ENCODE peak calls at places on chromosomes 3 and 15, in ten cellular contexts. K is HFF-Myc, J is GM13977, M is psoas muscle, Y is SK-MEL-5, S is amniotic epithelial cell, A is progenitor cell of endocrine pancreas, N is EL, D is H9, Q is mammary epithelial cell. H is an unnamed sample.

GRCh38 chr15:45179221-45179985 is 8.4 kb downstream of the SHF start:
- DNase-seq in J (peak), S (no peak), M (no peak), A (no peak), K (no peak), Y (peak), D (peak), N (peak), Q (peak), H (no peak)

GRCh38 chr3:125958511-125959316 is 10.3 kb upstream of the ROPN1B start:
- DNase-seq in A (no peak), J (no peak), N (no peak), M (peak), S (no peak), Y (no peak), K (no peak), Q (no peak), D (peak), H (no peak)

GRCh38 chr3:149954812-149955211 is 15.9 kb downstream of the PFN2 start:
- DNase-seq in S (no peak), Q (no peak), D (no peak), K (no peak), N (no peak), A (no peak), M (no peak), Y (no peak), J (no peak), H (no peak)

GRCh38 chr15:90956551-90957104 is 1.9 kb downstream of the RCCD1 start:
- DNase-seq in Q (peak), Y (peak), K (peak), A (peak), D (peak), J (peak), S (peak), M (peak), N (peak), H (peak)

GRCh38 chr3:34247401-34247800 is 449.0 kb downstream of the PDCD6IP start:
- DNase-seq in A (no peak), D (no peak), M (no peak), N (no peak), K (no peak), J (no peak), S (no peak), Y (no peak), Q (no peak), H (no peak)

GRCh38 chr3:3665546-3665945 is 133.7 kb upstream of the LRRN1 start:
- DNase-seq in S (no peak), Y (no peak), Q (no peak), J (no peak), A (no peak), K (no peak), D (no peak), N (no peak), M (no peak), H (no peak)

GRCh38 chr3:194283218-194284006 is 67.7 kb downstream of the CPN2 start:
- DNase-seq in M (no peak), J (no peak), S (no peak), A (no peak), Y (no peak), Q (no peak), N (no peak), D (peak), K (no peak), H (no peak)

GRCh38 chr3:42032693-42033349 is 58.3 kb upstream of the TRAK1 start:
- DNase-seq in J (no peak), D (no peak), Y (no peak), K (no peak), A (no peak), M (peak), Q (peak), N (peak), S (peak), H (no peak)

GRCh38 chr3:33061782-33062181 is 35.2 kb downstream of the GLB1 start:
- DNase-seq in K (peak), N (peak), Q (no peak), Y (no peak), A (no peak), D (no peak), J (no peak), S (peak), M (no peak), H (no peak)

GRCh38 chr3:110314512-110315114 is 757.0 kb upstream of the NECTIN3 start:
- DNase-seq in N (peak), Y (peak), K (peak), S (peak), D (peak), J (peak), A (peak), M (no peak), Q (peak), H (peak)

GRCh38 chr3:36647423-36647853 is 116.9 kb downstream of the DCLK3 start:
- DNase-seq in D (no peak), S (no peak), A (no peak), K (no peak), N (peak), J (no peak), Y (no peak), M (no peak), Q (no peak), H (no peak)

GRCh38 chr3:13881536-13882410 is 1.9 kb upstream of the WNT7A start:
- DNase-seq in N (no peak), J (no peak), S (no peak), Y (no peak), A (no peak), D (peak), M (no peak), K (no peak), Q (no peak), H (no peak)

GRCh38 chr15:39624806-39625205 is 43.9 kb downstream of the THBS1 start:
- DNase-seq in M (peak), Q (peak), N (peak), J (no peak), A (no peak), S (peak), Y (no peak), K (peak), D (no peak), H (no peak)

GRCh38 chr3:19348929-19349564 is 200.7 kb downstream of the KCNH8 start:
- DNase-seq in M (no peak), Q (peak), N (peak), Y (peak), D (peak), J (peak), A (no peak), S (peak), K (no peak), H (no peak)

GRCh38 chr15:75234191-75234810 is 23.8 kb upstream of the GOLGA6C start:
- DNase-seq in M (peak), A (no peak), S (no peak), K (no peak), J (peak), N (no peak), Y (no peak), D (no peak), Q (no peak), H (no peak)

GRCh38 chr3:152087153-152087552 is 181.6 kb upstream of the MBNL1 start:
- DNase-seq in Y (no peak), A (no peak), J (no peak), D (no peak), K (no peak), Q (no peak), M (no peak), S (no peak), N (no peak), H (no peak)

GRCh38 chr3:156610154-156610553 is 55.2 kb upstream of the SSR3 start:
- DNase-seq in S (no peak), Q (no peak), Y (no peak), D (no peak), A (no peak), N (no peak), M (no peak), K (no peak), J (no peak), H (no peak)

GRCh38 chr15:101024709-101025108 is 105.6 kb downstream of the LRRK1 start:
- DNase-seq in Q (no peak), Y (no peak), M (no peak), N (no peak), A (no peak), D (peak), K (no peak), J (no peak), S (no peak), H (no peak)

GRCh38 chr3:10219737-10220136 is 28.5 kb upstream of the TATDN2 start:
- DNase-seq in D (no peak), Y (no peak), Q (no peak), S (no peak), A (no peak), J (no peak), N (no peak), K (no peak), M (no peak), H (no peak)

GRCh38 chr15:78087944-78088772 is 4.2 kb upstream of the SH2D7 start:
- DNase-seq in D (no peak), M (no peak), Y (no peak), J (no peak), A (no peak), S (no peak), N (no peak), K (no peak), Q (peak), H (no peak)

GRCh38 chr3:122358633-122359032 is 24.4 kb downstream of the MIX23 start:
- DNase-seq in D (no peak), M (no peak), Y (no peak), N (no peak), Q (no peak), S (no peak), A (no peak), J (no peak), K (no peak), H (no peak)

GRCh38 chr15:98649996-98650870 is 1.9 kb downstream of the IGF1R start:
- DNase-seq in M (peak), Q (peak), S (peak), J (no peak), A (peak), N (peak), K (no peak), Y (no peak), D (no peak), H (peak)

GRCh38 chr3:77464106-77464688 is 424.3 kb downstream of the ROBO2 start:
- DNase-seq in S (no peak), Q (no peak), N (peak), D (no peak), J (no peak), K (no peak), A (no peak), Y (no peak), M (no peak), H (no peak)

GRCh38 chr3:127779747-127780146 is 42.6 kb downstream of the MGLL start:
- DNase-seq in K (no peak), N (peak), D (no peak), M (peak), S (no peak), A (no peak), Q (peak), J (peak), Y (peak), H (no peak)

GRCh38 chr3:57981483-57982087 is 26.6 kb upstream of the FLNB start:
- DNase-seq in J (no peak), A (no peak), Y (no peak), M (no peak), Q (no peak), S (no peak), K (no peak), D (no peak), N (peak), H (no peak)

GRCh38 chr15:52050416-52050815 is 31.4 kb downstream of the MAPK6 start:
- DNase-seq in Y (peak), N (peak), Q (peak), A (no peak), M (no peak), D (no peak), K (no peak), S (peak), J (no peak), H (no peak)

GRCh38 chr3:42263354-42264346 is 2.3 kb downstream of the CCK start:
- DNase-seq in Q (no peak), D (peak), M (no peak), J (peak), Y (no peak), N (no peak), K (no peak), S (no peak), A (peak), H (no peak)

H was measured in neural crest cell.